ENCODE peak calls at places on chromosomes 7 and 10, in four cellular contexts. C is OCI-M1, D is Ammon's horn, E is aorta. G is an unnamed sample.

GRCh38 chr10:21496285-21497176 is 29.0 kb downstream of the SKIDA1 start:
- DNase-seq in C (peak; percentile 74), D (peak; percentile 80), E (peak; percentile 62), G (peak; percentile 65)

GRCh38 chr10:85620807-85621206 is 745.8 kb downstream of the GRID1 start:
- DNase-seq in C (no peak), D (no peak), E (no peak), G (no peak)

GRCh38 chr10:106655606-106656005 is 508.9 kb downstream of the SORCS1 start:
- DNase-seq in C (no peak), D (no peak), E (no peak), G (no peak)

GRCh38 chr7:37352974-37353948 is 95.4 kb downstream of the ELMO1 start:
- DNase-seq in C (peak; percentile 83), D (no peak), E (peak; percentile 51), G (no peak)

GRCh38 chr10:88095778-88096452 is 232.5 kb downstream of the PTEN start:
- DNase-seq in C (peak; percentile 61), D (no peak), E (no peak), G (no peak)

GRCh38 chr7:26853788-26854393 is 10.5 kb downstream of the SKAP2 start:
- DNase-seq in C (peak; percentile 56), D (peak; percentile 39), E (no peak), G (peak; percentile 27)

GRCh38 chr10:51675088-51675487 is 24.3 kb downstream of the CSTF2T start:
- DNase-seq in C (no peak), D (no peak), E (no peak), G (no peak)

GRCh38 chr10:133160813-133161471 is 923 bp downstream of the KNDC1 start:
- DNase-seq in C (no peak), D (no peak), E (no peak), G (peak; percentile 52)

GRCh38 chr10:34102237-34102673 is 712.8 kb downstream of the PARD3 start:
- DNase-seq in C (no peak), D (no peak), E (peak; percentile 85), G (no peak)

GRCh38 chr7:44348300-44348699 is 22.9 kb upstream of the CAMK2B start:
- DNase-seq in C (no peak), D (no peak), E (no peak), G (peak; percentile 10)

GRCh38 chr7:121623130-121623872 is 227.2 kb upstream of the FAM3C start:
- DNase-seq in C (peak; percentile 73), D (no peak), E (no peak), G (no peak)

GRCh38 chr7:90777075-90777864 is 181.1 kb downstream of the CDK14 start:
- DNase-seq in C (no peak), D (no peak), E (no peak), G (no peak)

GRCh38 chr10:114708717-114709352 is 50.8 kb upstream of the ABLIM1 start:
- DNase-seq in C (no peak), D (no peak), E (no peak), G (no peak)

GRCh38 chr7:1446611-1447032 is 12.6 kb downstream of the MICALL2 start:
- DNase-seq in C (no peak), D (no peak), E (no peak), G (no peak)

GRCh38 chr7:114502454-114503254 is 88.0 kb downstream of the FOXP2 start:
- DNase-seq in C (no peak), D (no peak), E (no peak), G (no peak)

GRCh38 chr10:86953747-86954680 is 3.4 kb downstream of the MMRN2 start:
- DNase-seq in C (no peak), D (peak; percentile 59), E (peak; percentile 89), G (peak; percentile 64)